ENCODE peak calls at places on chromosomes 2 and 18, in nine cellular contexts. C, A, H, J, Z, R, V, P and I are unnamed samples.

GRCh38 chr2:177239934-177240600 is 24.5 kb downstream of the NFE2L2 start:
- DNase-seq in A (no peak), H (peak; percentile 51), V (no peak), C (peak; percentile 72), R (peak; percentile 54), Z (no peak), J (peak; percentile 70), P (peak; percentile 81), I (peak; percentile 71)

GRCh38 chr2:228657807-228658402 is 476.4 kb upstream of the SPHKAP start:
- DNase-seq in Z (no peak), A (no peak), V (peak; percentile 18), C (peak; percentile 42), H (no peak), J (peak; percentile 48), R (peak; percentile 6), P (peak; percentile 43), I (peak; percentile 87)

GRCh38 chr2:234130734-234131133 is 80.2 kb downstream of the SPP2 start:
- DNase-seq in R (no peak), J (no peak), C (peak; percentile 50), A (no peak), H (no peak), P (no peak), V (no peak), Z (peak; percentile 91), I (no peak)

GRCh38 chr2:57936216-57936615 is 110.4 kb upstream of the VRK2 start:
- DNase-seq in H (no peak), P (no peak), R (no peak), C (no peak), A (no peak), Z (no peak), J (no peak), V (no peak), I (no peak)

GRCh38 chr2:37389984-37390765 is 45.7 kb downstream of the QPCT start:
- DNase-seq in C (no peak), H (peak; percentile 36), R (peak; percentile 7), Z (no peak), V (no peak), P (peak; percentile 86), A (peak; percentile 87), J (peak; percentile 79), I (peak; percentile 89)

GRCh38 chr18:59446012-59446411 is 86.9 kb upstream of the LMAN1 start:
- DNase-seq in R (no peak), H (no peak), V (no peak), J (no peak), Z (no peak), A (peak; percentile 78), P (peak; percentile 17), C (no peak), I (no peak)

GRCh38 chr2:149330127-149331022 is at the start of gene LYPD6:
- DNase-seq in V (peak; percentile 96), H (peak; percentile 57), R (peak; percentile 66), A (peak; percentile 91), P (peak; percentile 83), J (peak; percentile 68), Z (peak; percentile 48), C (peak; percentile 86), I (no peak)

GRCh38 chr2:226536410-226536809 is 263.2 kb downstream of the IRS1 start:
- DNase-seq in J (no peak), Z (no peak), V (no peak), C (no peak), H (no peak), R (no peak), A (no peak), P (no peak), I (no peak)

GRCh38 chr18:52936931-52937330 is 596.9 kb downstream of the DCC start:
- DNase-seq in Z (no peak), R (no peak), J (no peak), V (no peak), C (no peak), H (no peak), A (no peak), P (no peak), I (no peak)

GRCh38 chr2:44268259-44268649 is 7.0 kb upstream of the SLC3A1 start:
- DNase-seq in R (no peak), H (no peak), Z (no peak), A (no peak), V (no peak), C (no peak), P (no peak), J (peak; percentile 68), I (no peak)

GRCh38 chr2:23285076-23285795 is 99.7 kb upstream of the KLHL29 start:
- DNase-seq in V (no peak), H (no peak), A (no peak), Z (no peak), R (no peak), P (no peak), C (no peak), J (no peak), I (no peak)

GRCh38 chr18:36460854-36461253 is 163.3 kb downstream of the FHOD3 start:
- DNase-seq in H (no peak), C (no peak), V (no peak), P (no peak), R (no peak), J (no peak), A (peak; percentile 72), Z (no peak), I (peak; percentile 37)

GRCh38 chr2:12284487-12284886 is 432.2 kb upstream of the TRIB2 start:
- DNase-seq in C (no peak), A (no peak), V (no peak), Z (no peak), J (no peak), R (no peak), P (peak; percentile 70), H (no peak), I (no peak)

GRCh38 chr2:157307021-157307420 is 18.6 kb downstream of the ERMN start:
- DNase-seq in J (no peak), Z (no peak), C (peak; percentile 20), V (no peak), R (no peak), H (no peak), P (peak; percentile 10), A (no peak), I (no peak)

GRCh38 chr18:46622999-46623398 is 34.0 kb downstream of the LOXHD1 start:
- DNase-seq in V (peak; percentile 27), Z (no peak), J (peak; percentile 11), C (peak; percentile 27), P (peak; percentile 35), A (no peak), R (no peak), H (no peak), I (peak; percentile 55)

GRCh38 chr2:167843203-167843602 is 404.2 kb downstream of the STK39 start:
- DNase-seq in Z (no peak), J (no peak), V (no peak), C (no peak), H (no peak), P (no peak), R (no peak), A (no peak), I (no peak)

GRCh38 chr2:233409286-233409991 is 55.1 kb downstream of the DGKD start:
- DNase-seq in C (no peak), V (no peak), P (no peak), J (peak; percentile 62), Z (no peak), R (no peak), A (no peak), H (no peak), I (no peak)

GRCh38 chr2:53594586-53594918 is 173.1 kb upstream of the CHAC2 start:
- DNase-seq in V (no peak), J (no peak), R (peak; percentile 85), H (no peak), A (no peak), Z (no peak), C (no peak), P (no peak), I (no peak)

GRCh38 chr18:60020107-60020925 is 120.5 kb downstream of the PMAIP1 start:
- DNase-seq in R (no peak), P (no peak), H (no peak), C (no peak), A (peak; percentile 50), J (no peak), V (no peak), Z (no peak), I (no peak)

GRCh38 chr18:46148810-46149209 is 44.6 kb downstream of the HAUS1 start:
- DNase-seq in H (peak; percentile 38), A (peak; percentile 91), C (peak; percentile 51), R (peak; percentile 39), J (peak; percentile 66), V (peak; percentile 70), P (peak; percentile 61), Z (peak; percentile 13), I (peak; percentile 82)

GRCh38 chr18:36527740-36528455 is 230.4 kb downstream of the FHOD3 start:
- DNase-seq in J (no peak), R (no peak), P (no peak), H (no peak), C (no peak), V (no peak), A (no peak), Z (no peak), I (no peak)

GRCh38 chr18:46563317-46563716 is 93.7 kb downstream of the LOXHD1 start:
- DNase-seq in V (no peak), R (no peak), P (no peak), A (peak; percentile 78), J (no peak), C (no peak), Z (no peak), H (no peak), I (no peak)

GRCh38 chr2:32067549-32067948 is 4.2 kb downstream of the SPAST start:
- DNase-seq in V (no peak), Z (no peak), C (no peak), A (no peak), P (no peak), R (no peak), J (no peak), H (no peak), I (no peak)

GRCh38 chr2:118535171-118535817 is 312.2 kb downstream of the EN1 start:
- DNase-seq in J (no peak), R (no peak), Z (no peak), V (no peak), P (no peak), A (peak; percentile 49), C (no peak), H (peak; percentile 16), I (no peak)

GRCh38 chr2:113182471-113183260 is 8.9 kb downstream of the PSD4 start:
- DNase-seq in A (no peak), C (no peak), R (no peak), V (no peak), H (no peak), J (no peak), Z (no peak), P (no peak), I (no peak)

GRCh38 chr2:45435316-45435715 is 175.8 kb downstream of the SRBD1 start:
- DNase-seq in R (no peak), V (peak; percentile 24), Z (no peak), A (no peak), J (peak; percentile 52), C (no peak), H (no peak), P (no peak), I (no peak)

GRCh38 chr2:203951366-203951902 is 14.9 kb downstream of the ICOS start:
- DNase-seq in H (no peak), R (no peak), P (peak; percentile 7), V (no peak), Z (no peak), A (no peak), C (no peak), J (no peak), I (no peak)

GRCh38 chr2:70946832-70947442 is 11.2 kb downstream of the ATP6V1B1 start:
- DNase-seq in J (peak; percentile 71), Z (no peak), V (peak; percentile 71), A (peak; percentile 91), P (peak; percentile 77), H (no peak), C (peak; percentile 69), R (peak; percentile 55), I (peak; percentile 80)

GRCh38 chr2:55047677-55048299 is 2.5 kb downstream of the RTN4 start:
- DNase-seq in A (no peak), R (no peak), Z (no peak), C (peak; percentile 58), J (peak; percentile 52), P (peak; percentile 88), V (no peak), H (no peak), I (peak; percentile 65)

GRCh38 chr2:11680181-11680900 is 10.3 kb upstream of the NTSR2 start:
- DNase-seq in C (no peak), P (no peak), R (peak; percentile 14), Z (no peak), J (no peak), H (no peak), A (peak; percentile 47), V (no peak), I (no peak)

GRCh38 chr2:196967126-196967525 is 40.6 kb upstream of the PGAP1 start:
- DNase-seq in Z (no peak), P (no peak), R (no peak), A (no peak), C (no peak), V (no peak), H (no peak), J (no peak), I (no peak)